ENCODE peak calls at places on chromosomes 11 and 22, in six cellular contexts. Z, E, A, X, F and T are unnamed samples.

GRCh38 chr11:95095858-95096587 is 6.4 kb downstream of the ENDOD1 start:
- DNase-seq in Z (no peak), E (no peak), A (no peak), X (no peak), F (no peak), T (no peak)

GRCh38 chr11:28524098-28524497 is 415.9 kb downstream of the METTL15 start:
- DNase-seq in Z (no peak), E (no peak), A (no peak), X (no peak), F (no peak), T (no peak)

GRCh38 chr22:20940178-20940790 is 23.1 kb downstream of the CRKL start:
- DNase-seq in Z (no peak), E (no peak), A (no peak), X (no peak), F (no peak), T (no peak)

GRCh38 chr11:75557649-75558494 is 4.2 kb upstream of the SERPINH1 start:
- DNase-seq in Z (peak; percentile 84), E (peak; percentile 53), A (no peak), X (no peak), F (no peak), T (no peak)

GRCh38 chr11:24383137-24383536 is 113.7 kb upstream of the LUZP2 start:
- DNase-seq in Z (no peak), E (no peak), A (no peak), X (no peak), F (no peak), T (no peak)

GRCh38 chr11:46918087-46918751 is at the start of gene LRP4:
- DNase-seq in Z (peak; percentile 62), E (no peak), A (peak; percentile 62), X (peak; percentile 70), F (peak; percentile 81), T (peak; percentile 74)

GRCh38 chr11:32090774-32091370 is at the start of gene RCN1:
- DNase-seq in Z (peak; percentile 70), E (peak; percentile 23), A (peak; percentile 52), X (peak; percentile 57), F (peak; percentile 94), T (peak; percentile 82)

GRCh38 chr22:49692499-49693225 is 135.0 kb downstream of the BRD1 start:
- DNase-seq in Z (no peak), E (no peak), A (no peak), X (no peak), F (no peak), T (no peak)

GRCh38 chr11:22193348-22194051 is 615 bp downstream of the ANO5 start:
- DNase-seq in Z (peak; percentile 13), E (no peak), A (peak; percentile 31), X (peak; percentile 30), F (peak; percentile 67), T (no peak)

GRCh38 chr11:78351193-78351592 is 66.4 kb downstream of the GAB2 start:
- DNase-seq in Z (no peak), E (no peak), A (no peak), X (no peak), F (no peak), T (no peak)

GRCh38 chr11:78349114-78349513 is 68.5 kb downstream of the GAB2 start:
- DNase-seq in Z (no peak), E (no peak), A (no peak), X (no peak), F (no peak), T (no peak)

GRCh38 chr11:78350646-78351165 is 66.9 kb downstream of the GAB2 start:
- DNase-seq in Z (no peak), E (peak; percentile 39), A (no peak), X (no peak), F (no peak), T (no peak)

GRCh38 chr11:78349614-78350013 is 68.0 kb downstream of the GAB2 start:
- DNase-seq in Z (no peak), E (no peak), A (no peak), X (no peak), F (no peak), T (no peak)

GRCh38 chr11:78350101-78350645 is 67.4 kb downstream of the GAB2 start:
- DNase-seq in Z (peak; percentile 32), E (no peak), A (no peak), X (no peak), F (no peak), T (peak; percentile 17)
- H3K4me1 ChIP-seq in Z (peaks cover 9% of the 10 kb centered on the region), E (no peaks in the 10 kb centered on the region), A (peaks cover 6% of the 10 kb centered on the region), X (peaks cover 18% of the 10 kb centered on the region), F (peaks cover 14% of the 10 kb centered on the region), T (peaks cover 23% of the 10 kb centered on the region)

GRCh38 chr22:46053563-46054090 is 76.7 kb upstream of the WNT7B start:
- DNase-seq in Z (peak; percentile 79), E (no peak), A (peak; percentile 84), X (peak; percentile 69), F (no peak), T (peak; percentile 79)

GRCh38 chr22:46054091-46054877 is 77.3 kb upstream of the WNT7B start:
- DNase-seq in Z (peak; percentile 85), E (no peak), A (peak; percentile 67), X (no peak), F (no peak), T (no peak)

GRCh38 chr22:46055176-46055850 is 78.4 kb upstream of the WNT7B start:
- DNase-seq in Z (peak; percentile 47), E (no peak), A (peak; percentile 73), X (no peak), F (no peak), T (no peak)

GRCh38 chr22:46055851-46056168 is 78.8 kb upstream of the WNT7B start:
- DNase-seq in Z (no peak), E (no peak), A (no peak), X (no peak), F (no peak), T (no peak)

DNA sequence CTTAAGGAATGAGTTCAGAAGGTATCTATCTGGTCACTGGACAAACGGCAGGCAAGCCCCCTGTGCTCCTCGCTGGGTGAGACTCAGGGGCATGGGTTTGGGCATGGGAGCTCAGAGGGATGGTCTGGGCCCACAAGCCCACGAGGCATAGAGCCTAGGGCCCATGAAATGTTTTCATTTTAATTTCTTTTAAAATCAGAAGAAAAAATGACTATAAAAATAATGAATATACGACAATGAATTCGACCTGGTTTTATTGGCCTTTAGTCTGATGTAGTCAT is 77.9 kb upstream of the WNT7B start:
- DNase-seq in Z (no peak), E (no peak), A (peak; percentile 12), X (no peak), F (no peak), T (no peak)
- H3K4me1 ChIP-seq in Z (peaks cover 16% of the 10 kb centered on the region), E (peaks cover 9% of the 10 kb centered on the region), A (peaks cover 89% of the 10 kb centered on the region), X (peaks cover 43% of the 10 kb centered on the region), F (no peaks in the 10 kb centered on the region), T (peaks cover 33% of the 10 kb centered on the region)

GRCh38 chr22:32407332-32407731 is 4.7 kb downstream of the RTCB start:
- DNase-seq in Z (no peak), E (no peak), A (no peak), X (no peak), F (no peak), T (no peak)
- H3K4me1 ChIP-seq in Z (no peaks in the 10 kb centered on the region), E (no peaks in the 10 kb centered on the region), A (peaks cover 19% of the 10 kb centered on the region), X (peaks cover 7% of the 10 kb centered on the region), F (peaks cover 7% of the 10 kb centered on the region), T (peaks cover 14% of the 10 kb centered on the region)

GRCh38 chr11:123457187-123457770 is 27.2 kb downstream of the GRAMD1B start:
- DNase-seq in Z (no peak), E (peak; percentile 57), A (no peak), X (no peak), F (no peak), T (no peak)
- H3K4me1 ChIP-seq in Z (no peaks in the 10 kb centered on the region), E (no peaks in the 10 kb centered on the region), A (peaks cover 7% of the 10 kb centered on the region), X (peaks cover 71% of the 10 kb centered on the region), F (peaks cover 25% of the 10 kb centered on the region), T (peaks cover 50% of the 10 kb centered on the region)

GRCh38 chr22:44667276-44667675 is 34.7 kb upstream of the PRR5 start:
- DNase-seq in Z (no peak), E (no peak), A (no peak), X (no peak), F (no peak), T (no peak)
- H3K4me1 ChIP-seq in Z (no peaks in the 10 kb centered on the region), E (no peaks in the 10 kb centered on the region), A (peaks cover 22% of the 10 kb centered on the region), X (peaks cover 9% of the 10 kb centered on the region), F (no peaks in the 10 kb centered on the region), T (no peaks in the 10 kb centered on the region)